ENCODE peak calls at places on chromosome 20, in eight cellular contexts. R, B, T, Y, Z, W, U and H are unnamed samples.

GRCh38 chr20:21113697-21114096 is 7.5 kb upstream of the LINC00237 start:
- DNase-seq in R (no peak), B (no peak), T (no peak), Y (no peak), Z (no peak), W (no peak), U (no peak), H (no peak)

GRCh38 chr20:13856356-13856755 is 71.5 kb downstream of the NDUFAF5 start:
- DNase-seq in R (no peak), B (no peak), T (no peak), Y (no peak), Z (no peak), W (no peak), U (no peak), H (no peak)

GRCh38 chr20:36666181-36666740 is 20.3 kb upstream of the SLA2 start:
- DNase-seq in R (no peak), B (no peak), T (peak; percentile 66), Y (no peak), Z (no peak), W (no peak), U (no peak), H (peak; percentile 40)

GRCh38 chr20:64188682-64189529 is 24.7 kb downstream of the MYT1 start:
- DNase-seq in R (no peak), B (no peak), T (peak; percentile 67), Y (no peak), Z (no peak), W (no peak), U (peak; percentile 71), H (no peak)

GRCh38 chr20:11797161-11797560 is 120.5 kb upstream of the BTBD3 start:
- DNase-seq in R (no peak), B (no peak), T (no peak), Y (no peak), Z (no peak), W (no peak), U (no peak), H (no peak)

GRCh38 chr20:30502670-30503069 is 754.8 kb upstream of the DEFB115 start:
- DNase-seq in R (no peak), B (no peak), T (no peak), Y (no peak), Z (no peak), W (no peak), U (no peak), H (no peak)

GRCh38 chr20:48176139-48176538 is 390.9 kb upstream of the SULF2 start:
- DNase-seq in R (no peak), B (no peak), T (no peak), Y (no peak), Z (no peak), W (no peak), U (no peak), H (no peak)

GRCh38 chr20:15992564-15992963 is 580.7 kb downstream of the KIF16B start:
- DNase-seq in R (no peak), B (no peak), T (no peak), Y (no peak), Z (no peak), W (no peak), U (no peak), H (no peak)

GRCh38 chr20:62405108-62405980 is 1.7 kb downstream of the CABLES2 start:
- DNase-seq in R (no peak), B (no peak), T (peak; percentile 82), Y (no peak), Z (no peak), W (no peak), U (no peak), H (no peak)

GRCh38 chr20:58408603-58409246 is 19.7 kb downstream of the VAPB start:
- DNase-seq in R (no peak), B (no peak), T (no peak), Y (no peak), Z (peak; percentile 8), W (no peak), U (no peak), H (peak; percentile 61)

GRCh38 chr20:4780245-4780644 is 58.5 kb downstream of the PRND start:
- DNase-seq in R (no peak), B (no peak), T (no peak), Y (no peak), Z (peak; percentile 41), W (no peak), U (no peak), H (no peak)

GRCh38 chr20:37259031-37259430 is 2.6 kb downstream of the GHRH start:
- DNase-seq in R (no peak), B (no peak), T (no peak), Y (no peak), Z (no peak), W (no peak), U (no peak), H (no peak)

GRCh38 chr20:39433461-39433860 is 471.3 kb downstream of the DHX35 start:
- DNase-seq in R (no peak), B (no peak), T (no peak), Y (no peak), Z (no peak), W (no peak), U (no peak), H (no peak)

GRCh38 chr20:34980543-34981213 is 25.0 kb downstream of the MYH7B start:
- DNase-seq in R (no peak), B (no peak), T (peak; percentile 27), Y (peak; percentile 35), Z (no peak), W (no peak), U (peak; percentile 80), H (no peak)

GRCh38 chr20:62080249-62080993 is 14.7 kb upstream of the TAF4 start:
- DNase-seq in R (no peak), B (no peak), T (no peak), Y (no peak), Z (no peak), W (no peak), U (no peak), H (no peak)

GRCh38 chr20:846894-847278 is 13.4 kb downstream of the FAM110A start:
- DNase-seq in R (peak; percentile 63), B (peak; percentile 44), T (no peak), Y (no peak), Z (peak; percentile 79), W (no peak), U (no peak), H (peak; percentile 65)

GRCh38 chr20:35845561-35845960 is 73.7 kb downstream of the PHF20 start:
- DNase-seq in R (no peak), B (no peak), T (no peak), Y (no peak), Z (no peak), W (no peak), U (no peak), H (no peak)

GRCh38 chr20:15643713-15644112 is 929.5 kb downstream of the KIF16B start:
- DNase-seq in R (no peak), B (no peak), T (no peak), Y (no peak), Z (no peak), W (no peak), U (no peak), H (peak; percentile 22)

GRCh38 chr20:55166063-55166462 is 690.7 kb downstream of the DOK5 start:
- DNase-seq in R (no peak), B (no peak), T (no peak), Y (no peak), Z (no peak), W (no peak), U (no peak), H (no peak)

GRCh38 chr20:22905667-22906066 is 129.4 kb upstream of the SSTR4 start:
- DNase-seq in R (no peak), B (no peak), T (peak; percentile 25), Y (no peak), Z (no peak), W (no peak), U (no peak), H (peak; percentile 23)

GRCh38 chr20:15446373-15446772 is 1109.0 kb upstream of the FLRT3 start:
- DNase-seq in R (no peak), B (no peak), T (no peak), Y (no peak), Z (no peak), W (no peak), U (no peak), H (no peak)

GRCh38 chr20:43316271-43316670 is 126.6 kb upstream of the PTPRT start:
- DNase-seq in R (no peak), B (no peak), T (no peak), Y (no peak), Z (no peak), W (no peak), U (no peak), H (no peak)

GRCh38 chr20:8909596-8909995 is 159.3 kb upstream of the PLCB4 start:
- DNase-seq in R (no peak), B (no peak), T (no peak), Y (no peak), Z (no peak), W (no peak), U (no peak), H (no peak)

GRCh38 chr20:63421913-63422312 is 50.5 kb downstream of the KCNQ2 start:
- DNase-seq in R (no peak), B (no peak), T (no peak), Y (no peak), Z (no peak), W (no peak), U (no peak), H (no peak)

GRCh38 chr20:16846011-16846410 is 97.9 kb downstream of the OTOR start:
- DNase-seq in R (no peak), B (no peak), T (no peak), Y (no peak), Z (no peak), W (no peak), U (no peak), H (no peak)

GRCh38 chr20:5540091-5540490 is 210.1 kb upstream of the SHLD1 start:
- DNase-seq in R (no peak), B (no peak), T (no peak), Y (no peak), Z (no peak), W (no peak), U (no peak), H (no peak)

GRCh38 chr20:53028337-53029007 is 56.3 kb downstream of the TSHZ2 start:
- DNase-seq in R (no peak), B (no peak), T (no peak), Y (no peak), Z (no peak), W (no peak), U (no peak), H (no peak)

GRCh38 chr20:41167481-41168253 is 30.3 kb downstream of the PLCG1 start:
- DNase-seq in R (peak; percentile 10), B (no peak), T (no peak), Y (no peak), Z (peak; percentile 72), W (no peak), U (no peak), H (peak; percentile 56)

GRCh38 chr20:13420625-13421024 is 199.6 kb downstream of the ISM1 start:
- DNase-seq in R (no peak), B (no peak), T (no peak), Y (no peak), Z (peak; percentile 7), W (no peak), U (no peak), H (no peak)

GRCh38 chr20:10282930-10283556 is 64.4 kb downstream of the SNAP25 start:
- DNase-seq in R (no peak), B (no peak), T (no peak), Y (no peak), Z (no peak), W (no peak), U (no peak), H (no peak)

GRCh38 chr20:61936701-61937131 is 129.0 kb downstream of the TAF4 start:
- DNase-seq in R (peak; percentile 36), B (no peak), T (no peak), Y (no peak), Z (no peak), W (no peak), U (no peak), H (no peak)

GRCh38 chr20:44209691-44210421 is 715 bp downstream of the OSER1 start:
- DNase-seq in R (no peak), B (peak; percentile 18), T (no peak), Y (no peak), Z (no peak), W (no peak), U (peak; percentile 36), H (peak; percentile 17)

GRCh38 chr20:59749293-59749680 is 144.9 kb downstream of the PHACTR3 start:
- DNase-seq in R (no peak), B (no peak), T (peak; percentile 51), Y (no peak), Z (no peak), W (no peak), U (no peak), H (no peak)

GRCh38 chr20:47479506-47479905 is 22.2 kb upstream of the NCOA3 start:
- DNase-seq in R (no peak), B (no peak), T (no peak), Y (no peak), Z (peak; percentile 78), W (no peak), U (no peak), H (no peak)